ENCODE peak calls at places on chromosomes 2 and 18, in seven cellular contexts. One of them, this sample, is unnamed. For H3K27me3, the result is how much of the 10 kb centered on the place peaks cover.

GRCh38 chr2:135960598-135961551 is 24.6 kb downstream of the DARS1 start:
- DNase-seq in spleen: no peak
- DNase-seq in CD4-positive, alpha-beta T cell: no peak
- DNase-seq in adrenal gland: no peak
- DNase-seq in ovary: no peak
- DNase-seq in Peyer's patch: no peak
- DNase-seq in PC-3: no peak
- DNase-seq in this sample: no peak

GRCh38 chr18:11324510-11324909 is 175.1 kb upstream of the PIEZO2 start:
- DNase-seq in ovary: no peak
- DNase-seq in Peyer's patch: no peak
- DNase-seq in CD4-positive, alpha-beta T cell: no peak
- DNase-seq in adrenal gland: no peak
- DNase-seq in PC-3: no peak
- DNase-seq in spleen: no peak
- DNase-seq in this sample: no peak

GRCh38 chr2:158366342-158366741 is 90.2 kb downstream of the CCDC148 start:
- DNase-seq in Peyer's patch: no peak
- DNase-seq in spleen: no peak
- DNase-seq in PC-3: no peak
- DNase-seq in adrenal gland: no peak
- DNase-seq in ovary: no peak
- DNase-seq in CD4-positive, alpha-beta T cell: no peak
- DNase-seq in this sample: no peak

GRCh38 chr2:7672027-7672684 is 754.9 kb downstream of the RNF144A start:
- DNase-seq in spleen: peak
- DNase-seq in CD4-positive, alpha-beta T cell: peak
- DNase-seq in Peyer's patch: peak
- DNase-seq in PC-3: peak
- DNase-seq in ovary: no peak
- DNase-seq in adrenal gland: peak
- DNase-seq in this sample: peak

GRCh38 chr2:110105608-110106467 is 9.8 kb downstream of the MALL start:
- DNase-seq in spleen: no peak
- DNase-seq in ovary: no peak
- DNase-seq in adrenal gland: no peak
- DNase-seq in CD4-positive, alpha-beta T cell: no peak
- DNase-seq in PC-3: peak
- DNase-seq in Peyer's patch: no peak
- DNase-seq in this sample: no peak

GRCh38 chr2:126766897-126767296 is 110.9 kb downstream of the GYPC start:
- DNase-seq in ovary: no peak
- DNase-seq in spleen: no peak
- DNase-seq in PC-3: no peak
- DNase-seq in adrenal gland: no peak
- DNase-seq in CD4-positive, alpha-beta T cell: no peak
- DNase-seq in Peyer's patch: no peak
- DNase-seq in this sample: no peak

GRCh38 chr2:175630319-175631246 is 371.5 kb downstream of the LNPK start:
- DNase-seq in adrenal gland: no peak
- DNase-seq in ovary: no peak
- DNase-seq in spleen: no peak
- DNase-seq in PC-3: peak
- DNase-seq in Peyer's patch: no peak
- DNase-seq in CD4-positive, alpha-beta T cell: no peak
- DNase-seq in this sample: no peak

GRCh38 chr2:107107351-107107750 is 221.4 kb upstream of the ST6GAL2 start:
- DNase-seq in Peyer's patch: no peak
- DNase-seq in PC-3: no peak
- DNase-seq in adrenal gland: no peak
- DNase-seq in spleen: no peak
- DNase-seq in ovary: no peak
- DNase-seq in CD4-positive, alpha-beta T cell: no peak
- DNase-seq in this sample: no peak

GRCh38 chr2:133362061-133362476 is 206.2 kb downstream of the NCKAP5 start:
- DNase-seq in spleen: no peak
- DNase-seq in CD4-positive, alpha-beta T cell: no peak
- DNase-seq in adrenal gland: no peak
- DNase-seq in PC-3: peak
- DNase-seq in ovary: no peak
- DNase-seq in Peyer's patch: no peak
- DNase-seq in this sample: no peak

GRCh38 chr2:119004602-119005001 is 62.6 kb downstream of the MARCO start:
- DNase-seq in CD4-positive, alpha-beta T cell: no peak
- DNase-seq in adrenal gland: no peak
- DNase-seq in spleen: no peak
- DNase-seq in Peyer's patch: no peak
- DNase-seq in PC-3: peak
- DNase-seq in ovary: no peak
- DNase-seq in this sample: no peak

GRCh38 chr2:204665244-204665643 is 120.0 kb downstream of the PARD3B start:
- DNase-seq in CD4-positive, alpha-beta T cell: no peak
- DNase-seq in adrenal gland: no peak
- DNase-seq in PC-3: peak
- DNase-seq in ovary: no peak
- DNase-seq in spleen: no peak
- DNase-seq in Peyer's patch: no peak
- DNase-seq in this sample: no peak

GRCh38 chr2:20132990-20133535 is 81.6 kb upstream of the LAPTM4A start:
- DNase-seq in Peyer's patch: no peak
- DNase-seq in spleen: no peak
- DNase-seq in adrenal gland: no peak
- DNase-seq in CD4-positive, alpha-beta T cell: no peak
- DNase-seq in PC-3: no peak
- DNase-seq in ovary: no peak
- DNase-seq in this sample: no peak

GRCh38 chr18:49764032-49764431 is 49.3 kb downstream of the ACAA2 start:
- DNase-seq in PC-3: no peak
- DNase-seq in spleen: no peak
- DNase-seq in adrenal gland: no peak
- DNase-seq in CD4-positive, alpha-beta T cell: no peak
- DNase-seq in ovary: no peak
- DNase-seq in Peyer's patch: no peak
- DNase-seq in this sample: no peak

GRCh38 chr2:174902491-174903242 is 102.5 kb downstream of the CHN1 start:
- DNase-seq in spleen: no peak
- DNase-seq in PC-3: no peak
- DNase-seq in CD4-positive, alpha-beta T cell: no peak
- DNase-seq in Peyer's patch: no peak
- DNase-seq in adrenal gland: no peak
- DNase-seq in ovary: no peak
- DNase-seq in this sample: no peak

GRCh38 chr2:192246297-192246696 is 51.6 kb upstream of the TMEFF2 start:
- DNase-seq in ovary: no peak
- DNase-seq in PC-3: no peak
- DNase-seq in CD4-positive, alpha-beta T cell: no peak
- DNase-seq in spleen: no peak
- DNase-seq in adrenal gland: no peak
- DNase-seq in Peyer's patch: no peak
- DNase-seq in this sample: no peak

GRCh38 chr2:234495076-234495800 is 1.6 kb downstream of the ARL4C start:
- DNase-seq in adrenal gland: no peak
- DNase-seq in ovary: no peak
- DNase-seq in spleen: peak
- DNase-seq in PC-3: no peak
- DNase-seq in CD4-positive, alpha-beta T cell: peak
- DNase-seq in Peyer's patch: no peak
- DNase-seq in this sample: peak

GRCh38 chr2:70471129-70471528 is 82.5 kb downstream of the TGFA start:
- DNase-seq in PC-3: peak
- DNase-seq in Peyer's patch: no peak
- DNase-seq in adrenal gland: peak
- DNase-seq in spleen: no peak
- DNase-seq in ovary: no peak
- DNase-seq in CD4-positive, alpha-beta T cell: no peak
- DNase-seq in this sample: no peak

GRCh38 chr2:112980537-112980936 is 2.7 kb downstream of the IL36G start:
- DNase-seq in PC-3: no peak
- DNase-seq in CD4-positive, alpha-beta T cell: no peak
- DNase-seq in spleen: no peak
- DNase-seq in Peyer's patch: no peak
- DNase-seq in adrenal gland: no peak
- DNase-seq in ovary: no peak
- DNase-seq in this sample: no peak

GRCh38 chr2:102558463-102558862 is 60.9 kb upstream of the SLC9A2 start:
- DNase-seq in adrenal gland: no peak
- DNase-seq in PC-3: no peak
- DNase-seq in Peyer's patch: no peak
- DNase-seq in ovary: no peak
- DNase-seq in CD4-positive, alpha-beta T cell: no peak
- DNase-seq in spleen: no peak
- DNase-seq in this sample: no peak

GRCh38 chr2:226215902-226216503 is 583.6 kb downstream of the IRS1 start:
- DNase-seq in CD4-positive, alpha-beta T cell: peak
- DNase-seq in PC-3: peak
- DNase-seq in Peyer's patch: peak
- DNase-seq in ovary: peak
- DNase-seq in adrenal gland: peak
- DNase-seq in spleen: no peak
- DNase-seq in this sample: no peak

GRCh38 chr18:7683753-7684152 is 116.6 kb downstream of the PTPRM start:
- DNase-seq in adrenal gland: no peak
- DNase-seq in CD4-positive, alpha-beta T cell: no peak
- DNase-seq in PC-3: no peak
- DNase-seq in ovary: no peak
- DNase-seq in spleen: no peak
- DNase-seq in Peyer's patch: no peak
- DNase-seq in this sample: no peak

GRCh38 chr2:85707304-85707703 is 13.1 kb downstream of the GNLY start:
- DNase-seq in adrenal gland: peak
- DNase-seq in PC-3: peak
- DNase-seq in CD4-positive, alpha-beta T cell: peak
- DNase-seq in spleen: no peak
- DNase-seq in Peyer's patch: peak
- DNase-seq in ovary: peak
- DNase-seq in this sample: peak

DNA sequence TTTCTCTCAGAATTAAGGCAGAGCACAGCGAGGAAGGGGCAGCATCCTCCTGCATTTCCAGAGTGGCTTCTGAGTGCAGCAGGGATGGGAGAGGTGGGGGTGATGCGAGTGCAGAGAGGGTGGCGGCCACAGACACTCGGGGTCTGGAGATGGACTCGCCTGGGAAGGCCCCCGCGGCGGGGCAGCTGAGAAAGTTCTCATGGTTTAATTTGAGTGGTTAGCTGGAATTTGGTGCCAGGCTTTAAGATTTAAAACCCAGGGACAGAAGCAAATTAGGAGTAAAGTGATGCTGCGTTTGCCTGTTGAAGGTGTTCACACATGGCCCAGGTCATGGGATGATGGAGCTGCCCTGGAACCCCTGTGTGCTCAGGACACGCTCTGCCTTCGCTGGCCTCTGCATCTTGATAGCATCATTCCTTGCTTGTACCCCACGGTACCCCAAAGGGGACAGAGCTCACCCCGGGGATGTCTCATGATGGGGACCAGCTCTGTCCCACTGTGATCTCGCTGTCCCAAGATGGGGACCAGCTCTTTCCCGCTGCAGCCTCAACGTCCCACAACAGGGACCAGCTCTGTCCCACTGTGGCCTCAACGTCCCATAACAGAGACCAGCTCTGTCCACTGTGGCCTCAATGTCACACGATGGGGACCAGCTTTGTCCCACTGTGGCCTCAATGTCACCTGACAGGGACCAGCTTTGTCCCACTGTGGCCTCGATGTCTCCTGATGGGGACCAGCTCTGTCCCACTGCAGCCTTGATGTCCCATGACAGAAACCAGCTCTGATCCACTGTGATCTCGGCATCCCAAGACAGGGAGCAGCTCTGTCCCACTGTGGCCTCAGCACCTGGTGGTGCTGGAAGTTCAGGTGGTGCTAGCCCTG is 27.5 kb downstream of the TMEM18 start:
- DNase-seq in Peyer's patch: no peak
- DNase-seq in CD4-positive, alpha-beta T cell: no peak
- DNase-seq in spleen: no peak
- DNase-seq in adrenal gland: no peak
- DNase-seq in ovary: no peak
- DNase-seq in PC-3: no peak
- DNase-seq in this sample: no peak
- H3K27ac ChIP-seq in Peyer's patch: no peak
- H3K27ac ChIP-seq in CD4-positive, alpha-beta T cell: no peak
- H3K27ac ChIP-seq in spleen: no peak
- H3K27ac ChIP-seq in adrenal gland: no peak
- H3K27ac ChIP-seq in ovary: no peak
- H3K27ac ChIP-seq in PC-3: no peak
- H3K27ac ChIP-seq in this sample: no peak

DNA sequence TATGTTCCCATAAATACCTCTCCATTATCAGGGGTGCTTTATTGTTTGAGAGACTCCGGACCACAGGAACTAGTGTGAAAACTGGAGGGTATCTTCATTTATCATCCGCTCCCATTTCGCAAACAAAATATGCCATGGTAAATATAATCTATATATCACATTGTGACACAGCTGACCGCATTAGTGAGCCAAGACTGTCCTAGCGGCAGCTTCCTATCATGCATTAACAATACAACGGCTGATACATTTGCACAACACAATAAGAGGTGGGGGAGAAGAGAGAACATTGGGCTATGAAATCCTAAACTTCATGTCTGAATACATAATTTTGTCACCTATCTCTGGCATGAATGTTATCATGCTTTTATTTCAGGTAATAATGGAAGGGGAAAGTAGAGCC is 29.5 kb downstream of the BCL11A start:
- DNase-seq in PC-3: no peak
- DNase-seq in ovary: no peak
- DNase-seq in spleen: no peak
- DNase-seq in Peyer's patch: no peak
- DNase-seq in adrenal gland: no peak
- DNase-seq in CD4-positive, alpha-beta T cell: no peak
- DNase-seq in this sample: no peak
- H3K27me3 ChIP-seq in PC-3: under half
- H3K27me3 ChIP-seq in ovary: under half
- H3K27me3 ChIP-seq in spleen: under half
- H3K27me3 ChIP-seq in Peyer's patch: under half
- H3K27me3 ChIP-seq in adrenal gland: under half
- H3K27me3 ChIP-seq in CD4-positive, alpha-beta T cell: under half
- H3K27me3 ChIP-seq in this sample: under half

DNA sequence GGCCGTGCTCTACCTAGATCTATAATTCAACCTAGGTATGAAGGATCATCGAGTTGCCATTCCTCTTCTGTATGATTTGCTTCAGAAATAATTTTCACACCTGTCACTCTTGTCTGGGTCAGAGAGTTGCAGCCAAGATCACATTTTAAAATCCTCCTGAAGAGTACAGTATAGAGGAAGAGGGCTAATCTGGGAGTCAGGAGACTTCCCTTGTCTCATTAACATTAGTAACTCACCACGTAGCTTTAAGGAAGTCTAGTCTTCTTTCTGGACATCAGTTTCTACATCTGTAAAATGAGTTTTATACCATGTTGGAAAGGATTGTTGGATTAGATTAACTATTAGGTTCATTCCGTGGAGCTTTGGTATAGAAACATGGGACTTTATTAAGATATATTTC is 109.4 kb downstream of the TDRD15 start:
- DNase-seq in ovary: no peak
- DNase-seq in CD4-positive, alpha-beta T cell: no peak
- DNase-seq in spleen: no peak
- DNase-seq in Peyer's patch: no peak
- DNase-seq in PC-3: no peak
- DNase-seq in adrenal gland: no peak
- DNase-seq in this sample: no peak
- H3K27ac ChIP-seq in ovary: no peak
- H3K27ac ChIP-seq in CD4-positive, alpha-beta T cell: no peak
- H3K27ac ChIP-seq in spleen: no peak
- H3K27ac ChIP-seq in Peyer's patch: no peak
- H3K27ac ChIP-seq in PC-3: no peak
- H3K27ac ChIP-seq in adrenal gland: no peak
- H3K27ac ChIP-seq in this sample: no peak

GRCh38 chr2:105570757-105571156 is 171.9 kb upstream of the FHL2 start:
- DNase-seq in Peyer's patch: no peak
- DNase-seq in adrenal gland: no peak
- DNase-seq in ovary: no peak
- DNase-seq in spleen: no peak
- DNase-seq in CD4-positive, alpha-beta T cell: no peak
- DNase-seq in PC-3: no peak
- DNase-seq in this sample: no peak
- H3K27me3 ChIP-seq in Peyer's patch: under half
- H3K27me3 ChIP-seq in adrenal gland: under half
- H3K27me3 ChIP-seq in ovary: under half
- H3K27me3 ChIP-seq in spleen: under half
- H3K27me3 ChIP-seq in CD4-positive, alpha-beta T cell: under half
- H3K27me3 ChIP-seq in PC-3: under half
- H3K27me3 ChIP-seq in this sample: under half

This sample was measured in CD4-positive, CD25-positive, alpha-beta regulatory T cell.